ENCODE peak calls at places on chromosomes 5 and 9, in seven cellular contexts. B is HepG2; R is fibroblast of lung; O is tibial nerve; F is CD8-positive, alpha-beta T cell; V is DND-41; A is cardiac fibroblast. E is an unnamed sample.

GRCh38 chr9:87826331-87826730 is 56.3 kb upstream of the SPATA31E1 start:
- DNase-seq in B (no peak), R (no peak), O (no peak), F (no peak), V (no peak), A (no peak), E (no peak)

GRCh38 chr5:31059889-31060288 is 133.6 kb upstream of the CDH6 start:
- DNase-seq in B (no peak), R (no peak), O (no peak), F (no peak), V (no peak), A (peak; percentile 56), E (no peak)

GRCh38 chr9:72917892-72918509 is 34.9 kb downstream of the ALDH1A1 start:
- DNase-seq in B (no peak), R (no peak), O (no peak), F (no peak), V (no peak), A (no peak), E (no peak)

GRCh38 chr9:89815061-89815902 is 210.5 kb downstream of the GADD45G start:
- DNase-seq in B (no peak), R (no peak), O (no peak), F (no peak), V (no peak), A (no peak), E (no peak)

GRCh38 chr9:2991292-2991691 is 147.4 kb upstream of the PUM3 start:
- DNase-seq in B (peak; percentile 1), R (no peak), O (no peak), F (no peak), V (no peak), A (no peak), E (no peak)

GRCh38 chr5:140108093-140109049 is 5.5 kb upstream of the PURA start:
- DNase-seq in B (no peak), R (no peak), O (no peak), F (no peak), V (peak; percentile 38), A (no peak), E (no peak)

GRCh38 chr5:42591026-42591425 is 165.6 kb upstream of the CCDC152 start:
- DNase-seq in B (no peak), R (peak; percentile 11), O (no peak), F (no peak), V (no peak), A (peak; percentile 60), E (no peak)

GRCh38 chr5:1933364-1934055 is 50.8 kb upstream of the IRX4 start:
- DNase-seq in B (no peak), R (no peak), O (no peak), F (no peak), V (no peak), A (no peak), E (no peak)

GRCh38 chr5:176364765-176365662 is at the start of gene ARL10:
- DNase-seq in B (no peak), R (peak; percentile 53), O (no peak), F (peak; percentile 66), V (no peak), A (peak; percentile 38), E (no peak)

GRCh38 chr9:111118256-111118950 is 80.1 kb upstream of the LPAR1 start:
- DNase-seq in B (no peak), R (peak; percentile 77), O (no peak), F (no peak), V (no peak), A (no peak), E (no peak)

GRCh38 chr5:142821733-142822487 is 51.7 kb downstream of the ARHGAP26 start:
- DNase-seq in B (peak; percentile 85), R (peak; percentile 95), O (no peak), F (no peak), V (no peak), A (peak; percentile 78), E (no peak)

GRCh38 chr5:177232358-177232757 is 71.2 kb downstream of the RAB24 start:
- DNase-seq in B (no peak), R (no peak), O (no peak), F (no peak), V (no peak), A (no peak), E (no peak)

GRCh38 chr5:132457371-132458225 is 33.0 kb downstream of the IRF1 start:
- DNase-seq in B (peak; percentile 23), R (peak; percentile 67), O (peak; percentile 50), F (peak; percentile 82), V (peak; percentile 92), A (peak; percentile 70), E (no peak)

GRCh38 chr5:135544666-135545045 is 8.9 kb upstream of the NEUROG1 start:
- DNase-seq in B (no peak), R (no peak), O (no peak), F (no peak), V (no peak), A (no peak), E (no peak)

GRCh38 chr5:135541969-135542502 is 6.3 kb upstream of the NEUROG1 start:
- DNase-seq in B (no peak), R (no peak), O (no peak), F (no peak), V (no peak), A (no peak), E (no peak)

GRCh38 chr5:135545115-135545514 is 9.4 kb upstream of the NEUROG1 start:
- DNase-seq in B (no peak), R (no peak), O (no peak), F (no peak), V (no peak), A (no peak), E (no peak)

GRCh38 chr5:135546014-135546413 is 10.2 kb upstream of the NEUROG1 start:
- DNase-seq in B (no peak), R (no peak), O (no peak), F (no peak), V (no peak), A (no peak), E (no peak)

DNA sequence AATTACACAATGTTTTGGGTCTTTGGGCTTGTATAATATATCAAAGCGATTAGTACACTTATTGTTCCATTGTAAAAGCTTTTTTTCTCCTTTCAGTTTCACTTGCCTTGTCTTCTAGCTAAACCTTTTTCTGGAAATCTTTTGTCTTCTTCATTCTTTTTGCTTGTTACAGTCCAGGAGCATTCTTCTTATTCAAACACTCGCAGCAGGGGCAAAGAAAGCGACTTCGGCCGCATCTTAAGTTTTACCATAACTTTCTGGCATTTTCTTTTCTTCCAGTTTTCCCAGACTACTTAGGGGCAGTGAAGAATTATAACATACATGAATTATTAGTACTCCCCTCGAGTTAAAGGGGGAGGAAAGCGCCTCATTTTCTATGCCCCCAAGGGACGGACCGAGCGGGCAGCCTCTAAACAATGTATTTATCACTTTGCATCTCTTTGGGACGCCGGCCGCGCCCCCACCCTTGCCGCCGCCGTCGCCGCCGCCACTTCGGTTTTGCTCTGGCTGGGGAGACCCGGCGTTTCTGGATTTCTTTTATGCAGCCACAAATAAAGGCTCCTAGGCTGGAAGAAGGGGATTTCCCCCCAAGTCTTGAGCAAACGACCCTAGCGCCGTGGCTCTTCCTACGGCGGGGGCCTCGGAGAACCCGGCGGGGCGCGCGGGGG is 7.5 kb upstream of the NEUROG1 start:
- DNase-seq in B (no peak), R (no peak), O (no peak), F (no peak), V (no peak), A (no peak), E (no peak)
- H3K4me3 ChIP-seq in B (no peak overlapping the region), R (no peak overlapping the region), O (peak overlapping the region; percentile 28), F (peak overlapping the region; percentile 53), V (no peak overlapping the region), A (no peak overlapping the region), E (peak overlapping the region; percentile 50)

DNA sequence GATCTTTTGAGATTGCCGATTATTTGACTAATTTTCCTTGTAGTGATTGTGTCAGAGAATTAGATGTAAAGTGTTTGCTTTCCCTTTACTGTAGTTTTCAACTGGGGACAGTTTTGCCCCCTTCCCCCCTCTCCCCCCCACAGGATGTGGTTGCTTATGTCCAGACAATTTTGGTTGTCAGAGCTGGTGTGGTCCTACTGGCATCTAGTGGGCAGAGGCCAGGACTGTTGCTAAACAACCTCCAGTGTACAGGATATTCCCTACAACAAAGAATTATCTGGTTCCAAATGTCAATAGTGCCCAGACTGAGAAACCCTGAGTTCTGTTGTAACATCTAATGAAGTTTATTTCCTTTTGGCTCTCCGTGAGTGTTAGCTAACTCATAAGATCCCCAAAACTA is 20.0 kb downstream of the TMEFF1 start:
- DNase-seq in B (peak; percentile 18), R (peak; percentile 50), O (no peak), F (no peak), V (no peak), A (peak; percentile 61), E (no peak)
- TF ChIP-seq CTCF in B (peak; percentile 52), R (peak; percentile 5), O (no peak), F (no peak), V (no peak), A (peak; percentile 25), E (no peak)

DNA sequence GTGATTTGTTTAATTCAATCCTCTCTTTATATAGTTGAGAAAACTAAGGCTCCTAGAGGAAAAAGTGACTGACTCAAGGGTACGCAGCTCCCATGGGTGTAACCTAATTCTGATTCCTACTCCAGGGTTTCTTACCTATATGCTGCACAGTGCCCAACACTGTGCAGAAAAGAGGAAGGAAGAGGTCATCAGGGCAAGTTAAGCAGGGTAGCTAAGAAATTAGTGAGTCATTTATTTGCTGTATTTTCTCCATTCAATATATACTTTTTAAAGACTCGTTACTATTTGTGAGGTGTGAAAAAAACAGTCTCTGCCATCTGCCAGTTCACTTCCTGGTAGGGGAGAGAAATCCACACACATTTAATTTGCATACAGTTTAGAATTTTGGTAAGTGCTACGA is 60.1 kb upstream of the TLR4 start:
- DNase-seq in B (no peak), R (no peak), O (no peak), F (no peak), V (no peak), A (no peak), E (no peak)
- H3K4me3 ChIP-seq in B (no peak overlapping the region), R (no peak overlapping the region), O (no peak overlapping the region), F (no peak overlapping the region), V (no peak overlapping the region), A (no peak overlapping the region), E (peak overlapping the region; percentile 27)

GRCh38 chr9:123225995-123226394 is 42.4 kb downstream of the STRBP start:
- DNase-seq in B (no peak), R (peak; percentile 59), O (no peak), F (no peak), V (no peak), A (no peak), E (no peak)

GRCh38 chr9:123220127-123220526 is 48.3 kb downstream of the STRBP start:
- DNase-seq in B (no peak), R (no peak), O (no peak), F (no peak), V (no peak), A (no peak), E (no peak)

DNA sequence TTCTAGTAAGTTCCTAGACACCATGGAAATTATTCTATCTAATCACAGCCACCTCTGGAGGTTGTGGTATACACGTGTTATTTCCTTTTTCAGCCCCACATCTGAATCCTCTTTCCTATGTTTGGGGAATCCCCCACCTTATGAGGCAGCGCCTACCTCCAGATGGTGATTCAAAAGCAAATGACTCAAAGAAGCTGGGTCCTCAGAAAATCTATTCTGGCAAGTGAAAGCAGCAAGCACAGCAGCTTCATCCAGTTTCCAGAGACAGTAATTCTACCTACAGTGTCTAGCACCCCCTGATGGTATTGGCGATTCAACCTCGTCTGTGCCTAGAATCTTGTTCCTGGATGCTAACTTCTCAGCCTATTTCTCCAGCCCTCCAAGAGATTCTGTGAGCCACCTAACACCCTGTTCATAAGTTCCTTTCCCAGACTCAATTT is 43.0 kb downstream of the STRBP start:
- DNase-seq in B (peak; percentile 29), R (peak; percentile 77), O (no peak), F (peak; percentile 54), V (peak; percentile 14), A (peak; percentile 64), E (no peak)
- TF ChIP-seq CTCF in B (peak; percentile 72), R (peak; percentile 56), O (no peak), F (peak; percentile 44), V (peak; percentile 43), A (peak; percentile 54), E (no peak)